ENCODE peak calls at places on chromosomes 2 and 18, in six cellular contexts. Y is PC-9; V is activated naive CD8-positive, alpha-beta T cell treated with anti-CD3 and anti-CD28 coated beads for 36 hours; N is mucosa of gallbladder; Q is stimulated activated CD8-positive, alpha-beta memory T cell treated with anti-CD3 and anti-CD28 coated beads, Interleukin-2, amount 100 ng/mL, for 1 hour; L is fibroblast of mammary gland. T is an unnamed sample.

GRCh38 chr2:70922591-70923234 is 13.0 kb upstream of the ATP6V1B1 start:
- DNase-seq in Y (no peak), V (no peak), N (no peak), Q (no peak), L (no peak), T (no peak)

GRCh38 chr2:125085904-125086303 is 1060.8 kb downstream of the CNTNAP5 start:
- DNase-seq in Y (no peak), V (no peak), N (no peak), Q (no peak), L (no peak), T (no peak)

GRCh38 chr2:135875491-135876065 is 665 bp downstream of the MCM6 start:
- DNase-seq in Y (peak), V (peak), N (peak), Q (peak), L (peak), T (peak)

GRCh38 chr2:169767243-169767888 is 31.3 kb upstream of the SSB start:
- DNase-seq in Y (no peak), V (peak), N (peak), Q (peak), L (peak), T (peak)

GRCh38 chr2:96024336-96025106 is 10.2 kb downstream of the GPAT2 start:
- DNase-seq in Y (no peak), V (no peak), N (no peak), Q (no peak), L (no peak), T (no peak)

GRCh38 chr2:3389193-3389592 is 9.7 kb downstream of the TRAPPC12 start:
- DNase-seq in Y (no peak), V (no peak), N (no peak), Q (no peak), L (no peak), T (no peak)

GRCh38 chr2:98403878-98404277 is 40.8 kb upstream of the INPP4A start:
- DNase-seq in Y (no peak), V (no peak), N (no peak), Q (no peak), L (no peak), T (no peak)

GRCh38 chr18:79496978-79497637 is 101.4 kb downstream of the NFATC1 start:
- DNase-seq in Y (no peak), V (no peak), N (peak), Q (no peak), L (peak), T (peak)

GRCh38 chr2:191878576-191879298 is 31.8 kb upstream of the CAVIN2 start:
- DNase-seq in Y (peak), V (no peak), N (no peak), Q (no peak), L (peak), T (peak)

GRCh38 chr2:239940861-239941570 is 84.1 kb downstream of the NDUFA10 start:
- DNase-seq in Y (no peak), V (no peak), N (no peak), Q (no peak), L (no peak), T (no peak)

GRCh38 chr18:76453057-76453561 is 41.9 kb downstream of the ZNF516 start:
- DNase-seq in Y (no peak), V (no peak), N (no peak), Q (no peak), L (no peak), T (no peak)

GRCh38 chr2:122519366-122519765 is 763.9 kb downstream of the TSN start:
- DNase-seq in Y (no peak), V (no peak), N (no peak), Q (no peak), L (peak), T (peak)

GRCh38 chr2:174181368-174181767 is 67.0 kb downstream of the OLA1 start:
- DNase-seq in Y (no peak), V (no peak), N (no peak), Q (no peak), L (no peak), T (no peak)

GRCh38 chr2:219570194-219570923 is 980 bp downstream of the OBSL1 start:
- DNase-seq in Y (no peak), V (peak), N (no peak), Q (no peak), L (peak), T (peak)

GRCh38 chr2:85959826-85960225 is 71.0 kb upstream of the ST3GAL5 start:
- DNase-seq in Y (no peak), V (no peak), N (no peak), Q (no peak), L (no peak), T (no peak)

GRCh38 chr2:241997017-241997416 is 127.5 kb downstream of the RTP5 start:
- DNase-seq in Y (no peak), V (no peak), N (no peak), Q (no peak), L (no peak), T (no peak)

GRCh38 chr2:217325251-217325650 is 465.4 kb upstream of the TNP1 start:
- DNase-seq in Y (no peak), V (no peak), N (no peak), Q (no peak), L (no peak), T (no peak)

GRCh38 chr2:170821631-170822291 is 5.1 kb downstream of the GAD1 start:
- DNase-seq in Y (no peak), V (no peak), N (no peak), Q (no peak), L (no peak), T (no peak)

GRCh38 chr2:73952499-73953446 is 26.1 kb downstream of the DGUOK start:
- DNase-seq in Y (no peak), V (no peak), N (no peak), Q (no peak), L (peak), T (peak)

GRCh38 chr2:20050104-20050711 is 1.2 kb downstream of the LAPTM4A start:
- DNase-seq in Y (peak), V (peak), N (no peak), Q (no peak), L (peak), T (peak)

GRCh38 chr2:202019689-202020450 is 13.8 kb upstream of the FZD7 start:
- DNase-seq in Y (no peak), V (no peak), N (no peak), Q (no peak), L (no peak), T (no peak)

GRCh38 chr2:239550336-239550735 is 149.5 kb upstream of the HDAC4 start:
- DNase-seq in Y (no peak), V (no peak), N (no peak), Q (no peak), L (no peak), T (peak)

GRCh38 chr2:200405599-200406298 is 99.3 kb downstream of the SPATS2L start:
- DNase-seq in Y (peak), V (no peak), N (peak), Q (no peak), L (peak), T (peak)

GRCh38 chr18:808502-808901 is 3.5 kb downstream of the YES1 start:
- DNase-seq in Y (no peak), V (no peak), N (no peak), Q (no peak), L (no peak), T (peak)

GRCh38 chr2:105756435-105756834 is 11.7 kb downstream of the NCK2 start:
- DNase-seq in Y (no peak), V (no peak), N (no peak), Q (no peak), L (no peak), T (no peak)

GRCh38 chr2:237177052-237177451 is 91.4 kb downstream of the COPS8 start:
- DNase-seq in Y (peak), V (no peak), N (no peak), Q (no peak), L (no peak), T (no peak)

GRCh38 chr18:6613581-6613980 is 115.9 kb upstream of the ARHGAP28 start:
- DNase-seq in Y (no peak), V (no peak), N (no peak), Q (no peak), L (no peak), T (no peak)

GRCh38 chr2:241885701-241886643 is 16.4 kb downstream of the RTP5 start:
- DNase-seq in Y (no peak), V (no peak), N (no peak), Q (no peak), L (no peak), T (no peak)

GRCh38 chr2:173044686-173045085 is 31.0 kb upstream of the MAP3K20 start:
- DNase-seq in Y (peak), V (no peak), N (no peak), Q (no peak), L (no peak), T (no peak)

GRCh38 chr18:24818451-24818850 is 358.0 kb downstream of the HRH4 start:
- DNase-seq in Y (no peak), V (no peak), N (no peak), Q (no peak), L (no peak), T (no peak)

GRCh38 chr2:202682274-202682673 is 47.5 kb downstream of the FAM117B start:
- DNase-seq in Y (no peak), V (no peak), N (no peak), Q (no peak), L (no peak), T (no peak)

GRCh38 chr2:46231721-46232120 is 65.5 kb upstream of the EPAS1 start:
- DNase-seq in Y (no peak), V (no peak), N (no peak), Q (no peak), L (no peak), T (no peak)

GRCh38 chr18:48785091-48785614 is 165.6 kb downstream of the SMAD7 start:
- DNase-seq in Y (no peak), V (peak), N (no peak), Q (no peak), L (no peak), T (no peak)

GRCh38 chr2:216292886-216293291 is 79.4 kb downstream of the MARCHF4 start:
- DNase-seq in Y (no peak), V (no peak), N (no peak), Q (no peak), L (no peak), T (peak)

GRCh38 chr18:74198453-74198852 is 50.1 kb downstream of the TIMM21 start:
- DNase-seq in Y (no peak), V (no peak), N (no peak), Q (no peak), L (no peak), T (no peak)

GRCh38 chr2:205972113-205972512 is 113.9 kb downstream of the INO80D start:
- DNase-seq in Y (no peak), V (no peak), N (no peak), Q (no peak), L (no peak), T (no peak)

GRCh38 chr2:11907178-11907577 is 160.7 kb downstream of the LPIN1 start:
- DNase-seq in Y (no peak), V (no peak), N (no peak), Q (no peak), L (no peak), T (no peak)

GRCh38 chr18:53567935-53568574 is 656.4 kb downstream of the MBD2 start:
- DNase-seq in Y (no peak), V (no peak), N (peak), Q (no peak), L (peak), T (peak)

T was measured in GM23248.